ENCODE peak calls at places on chromosome 14, in six cellular contexts. One of them, this sample, is unnamed.
A peak's percentile ranks its signal among the peaks of the same experiment; 100 is the strongest.

GRCh38 chr14:69712637-69713088 is 54.3 kb upstream of the SRSF5 start:
- ATAC-seq in left lung: peak; percentile 84
- ATAC-seq in psoas muscle: peak; percentile 21
- ATAC-seq in activated naive CD8-positive, alpha-beta T cell treated with anti-CD3 and anti-CD28 coated beads, Interleukin-2, amount 50 U/mL, for 24 hours: no peak
- ATAC-seq in activated T-cell treated with anti-CD3 and anti-CD28 coated beads, Interleukin-2, amount 50 U/mL, for 4 hours: no peak
- ATAC-seq in aorta: peak; percentile 53
- ATAC-seq in this sample: peak; percentile 6

GRCh38 chr14:92863281-92863680 is 59.7 kb upstream of the CHGA start:
- ATAC-seq in activated T-cell treated with anti-CD3 and anti-CD28 coated beads, Interleukin-2, amount 50 U/mL, for 4 hours: no peak
- ATAC-seq in activated naive CD8-positive, alpha-beta T cell treated with anti-CD3 and anti-CD28 coated beads, Interleukin-2, amount 50 U/mL, for 24 hours: no peak
- ATAC-seq in aorta: no peak
- ATAC-seq in left lung: no peak
- ATAC-seq in psoas muscle: no peak
- ATAC-seq in this sample: no peak

GRCh38 chr14:24920265-24921080 is 129.5 kb downstream of the STXBP6 start:
- ATAC-seq in psoas muscle: no peak
- ATAC-seq in activated T-cell treated with anti-CD3 and anti-CD28 coated beads, Interleukin-2, amount 50 U/mL, for 4 hours: no peak
- ATAC-seq in left lung: peak; percentile 24
- ATAC-seq in aorta: no peak
- ATAC-seq in activated naive CD8-positive, alpha-beta T cell treated with anti-CD3 and anti-CD28 coated beads, Interleukin-2, amount 50 U/mL, for 24 hours: no peak
- ATAC-seq in this sample: no peak

GRCh38 chr14:43532825-43533416 is 974.2 kb downstream of the FSCB start:
- ATAC-seq in psoas muscle: no peak
- ATAC-seq in left lung: no peak
- ATAC-seq in activated naive CD8-positive, alpha-beta T cell treated with anti-CD3 and anti-CD28 coated beads, Interleukin-2, amount 50 U/mL, for 24 hours: no peak
- ATAC-seq in aorta: peak; percentile 57
- ATAC-seq in activated T-cell treated with anti-CD3 and anti-CD28 coated beads, Interleukin-2, amount 50 U/mL, for 4 hours: no peak
- ATAC-seq in this sample: no peak

GRCh38 chr14:61388173-61388975 is 67.0 kb downstream of the PRKCH start:
- ATAC-seq in activated T-cell treated with anti-CD3 and anti-CD28 coated beads, Interleukin-2, amount 50 U/mL, for 4 hours: peak; percentile 88
- ATAC-seq in left lung: peak; percentile 72
- ATAC-seq in psoas muscle: peak; percentile 57
- ATAC-seq in aorta: no peak
- ATAC-seq in activated naive CD8-positive, alpha-beta T cell treated with anti-CD3 and anti-CD28 coated beads, Interleukin-2, amount 50 U/mL, for 24 hours: peak; percentile 83
- ATAC-seq in this sample: peak; percentile 38

GRCh38 chr14:50036211-50036610 is 80.2 kb downstream of the VCPKMT start:
- ATAC-seq in activated T-cell treated with anti-CD3 and anti-CD28 coated beads, Interleukin-2, amount 50 U/mL, for 4 hours: no peak
- ATAC-seq in psoas muscle: no peak
- ATAC-seq in aorta: no peak
- ATAC-seq in left lung: no peak
- ATAC-seq in activated naive CD8-positive, alpha-beta T cell treated with anti-CD3 and anti-CD28 coated beads, Interleukin-2, amount 50 U/mL, for 24 hours: no peak
- ATAC-seq in this sample: no peak

GRCh38 chr14:72318648-72319047 is 386.4 kb downstream of the RGS6 start:
- ATAC-seq in psoas muscle: no peak
- ATAC-seq in activated T-cell treated with anti-CD3 and anti-CD28 coated beads, Interleukin-2, amount 50 U/mL, for 4 hours: no peak
- ATAC-seq in aorta: no peak
- ATAC-seq in left lung: no peak
- ATAC-seq in activated naive CD8-positive, alpha-beta T cell treated with anti-CD3 and anti-CD28 coated beads, Interleukin-2, amount 50 U/mL, for 24 hours: no peak
- ATAC-seq in this sample: peak; percentile 65

GRCh38 chr14:63474844-63475243 is 68.3 kb downstream of the PPP2R5E start:
- ATAC-seq in activated naive CD8-positive, alpha-beta T cell treated with anti-CD3 and anti-CD28 coated beads, Interleukin-2, amount 50 U/mL, for 24 hours: no peak
- ATAC-seq in aorta: no peak
- ATAC-seq in activated T-cell treated with anti-CD3 and anti-CD28 coated beads, Interleukin-2, amount 50 U/mL, for 4 hours: no peak
- ATAC-seq in psoas muscle: no peak
- ATAC-seq in left lung: no peak
- ATAC-seq in this sample: no peak

GRCh38 chr14:101635238-101636080 is 74.2 kb downstream of the DIO3 start:
- ATAC-seq in aorta: no peak
- ATAC-seq in left lung: no peak
- ATAC-seq in activated T-cell treated with anti-CD3 and anti-CD28 coated beads, Interleukin-2, amount 50 U/mL, for 4 hours: peak; percentile 12
- ATAC-seq in psoas muscle: no peak
- ATAC-seq in activated naive CD8-positive, alpha-beta T cell treated with anti-CD3 and anti-CD28 coated beads, Interleukin-2, amount 50 U/mL, for 24 hours: no peak
- ATAC-seq in this sample: no peak

GRCh38 chr14:104399432-104400155 is 180.0 kb upstream of the C14orf180 start:
- ATAC-seq in left lung: no peak
- ATAC-seq in activated T-cell treated with anti-CD3 and anti-CD28 coated beads, Interleukin-2, amount 50 U/mL, for 4 hours: no peak
- ATAC-seq in psoas muscle: no peak
- ATAC-seq in activated naive CD8-positive, alpha-beta T cell treated with anti-CD3 and anti-CD28 coated beads, Interleukin-2, amount 50 U/mL, for 24 hours: no peak
- ATAC-seq in aorta: no peak
- ATAC-seq in this sample: peak; percentile 34

GRCh38 chr14:71711619-71712018 is 220.6 kb upstream of the RGS6 start:
- ATAC-seq in activated naive CD8-positive, alpha-beta T cell treated with anti-CD3 and anti-CD28 coated beads, Interleukin-2, amount 50 U/mL, for 24 hours: no peak
- ATAC-seq in psoas muscle: no peak
- ATAC-seq in activated T-cell treated with anti-CD3 and anti-CD28 coated beads, Interleukin-2, amount 50 U/mL, for 4 hours: no peak
- ATAC-seq in aorta: peak; percentile 81
- ATAC-seq in left lung: peak; percentile 67
- ATAC-seq in this sample: peak; percentile 85

GRCh38 chr14:35159742-35160409 is 37.5 kb downstream of the PRORP start:
- ATAC-seq in psoas muscle: no peak
- ATAC-seq in aorta: no peak
- ATAC-seq in left lung: peak; percentile 80
- ATAC-seq in activated naive CD8-positive, alpha-beta T cell treated with anti-CD3 and anti-CD28 coated beads, Interleukin-2, amount 50 U/mL, for 24 hours: peak; percentile 77
- ATAC-seq in activated T-cell treated with anti-CD3 and anti-CD28 coated beads, Interleukin-2, amount 50 U/mL, for 4 hours: peak; percentile 77
- ATAC-seq in this sample: peak; percentile 92

This sample was measured in SK-N-SH treated with all-trans-retinoic acid at 6 μM for 48 hours.